ENCODE peak calls at places on chromosomes 16 and 17, in nine cellular contexts. W is neural progenitor cell, Q is GM23248, S is endodermal cell, O is H9, V is endothelial cell of umbilical vein, R is NT2/D1, Z is mesenchymal stem cell, Y is MM.1S. B is an unnamed sample.

GRCh38 chr17:21295036-21295952 is 10.8 kb downstream of the MAP2K3 start:
- DNase-seq in Y (no peak), O (no peak), Z (peak), S (no peak), V (peak), Q (peak), W (no peak), R (no peak), B (no peak)

GRCh38 chr17:78840530-78840779 is 159 bp downstream of the USP36 start:
- DNase-seq in Y (no peak), R (no peak), S (no peak), O (no peak), V (no peak), Z (no peak), W (no peak), Q (no peak), B (no peak)

GRCh38 chr17:29918922-29919856 is 10.8 kb downstream of the SSH2 start:
- DNase-seq in W (no peak), O (no peak), S (no peak), Q (peak), V (peak), R (no peak), Z (peak), Y (no peak), B (peak)

GRCh38 chr16:89344314-89344828 is 126.9 kb downstream of the ZNF778 start:
- DNase-seq in Y (no peak), R (no peak), Z (no peak), O (no peak), W (no peak), V (no peak), S (no peak), Q (peak), B (no peak)

GRCh38 chr17:79976451-79976850 is 59.2 kb downstream of the TBC1D16 start:
- DNase-seq in S (peak), Q (no peak), Y (no peak), O (peak), Z (no peak), V (no peak), W (no peak), R (no peak), B (no peak)

GRCh38 chr17:80586464-80587228 is 42.0 kb downstream of the RPTOR start:
- DNase-seq in Y (no peak), R (no peak), W (no peak), Q (no peak), Z (no peak), O (no peak), V (no peak), S (no peak), B (no peak)

GRCh38 chr16:4313563-4314531 is 2.0 kb upstream of the GLIS2 start:
- DNase-seq in R (no peak), Q (peak), S (peak), O (peak), V (no peak), W (peak), Z (peak), Y (peak), B (no peak)

GRCh38 chr17:44587339-44587738 is 30.1 kb downstream of the FZD2 start:
- DNase-seq in W (no peak), Z (peak), O (peak), Y (no peak), V (peak), Q (peak), S (peak), R (peak), B (peak)

GRCh38 chr17:50274142-50274944 is at the start of gene TMEM92:
- DNase-seq in R (peak), V (no peak), Y (no peak), W (peak), O (peak), Z (no peak), S (peak), Q (peak), B (peak)

GRCh38 chr17:15161395-15161794 is 103.7 kb downstream of the PMP22 start:
- DNase-seq in Z (no peak), Y (no peak), R (no peak), W (no peak), V (no peak), Q (no peak), O (no peak), S (no peak), B (no peak)
- H3K9ac ChIP-seq in Z (no peak), Y (no peak), R (no peak), W (no peak), V (no peak), Q (no peak), O (no peak), S (no peak), B (no peak)

GRCh38 chr16:68059804-68060203 is 25.4 kb upstream of the NFATC3 start:
- DNase-seq in R (no peak), O (no peak), Z (no peak), V (no peak), Y (no peak), Q (no peak), W (no peak), S (no peak), B (no peak)

GRCh38 chr16:68049448-68049847 is 26.4 kb downstream of the DUS2 start:
- DNase-seq in Z (no peak), R (no peak), Q (no peak), V (no peak), Y (no peak), O (no peak), W (no peak), S (no peak), B (no peak)

DNA sequence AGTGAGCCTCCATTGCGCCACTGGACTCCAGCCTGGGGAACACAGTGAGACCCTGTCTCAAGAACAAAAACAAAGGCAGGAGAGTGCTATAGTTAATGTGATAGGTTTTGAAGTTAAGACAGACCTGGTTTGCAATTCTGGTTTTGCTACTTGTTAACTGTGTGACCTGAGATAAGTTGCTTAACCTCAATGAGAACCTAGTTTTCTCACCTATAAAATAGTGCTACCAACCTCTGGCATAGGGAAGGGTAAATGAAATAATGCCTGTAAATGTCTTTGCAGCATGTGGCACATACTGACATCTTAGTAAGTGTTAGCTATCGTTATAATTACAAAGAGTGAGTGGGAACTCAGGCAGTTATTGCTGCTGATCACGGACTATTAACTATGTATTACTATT is 29.8 kb upstream of the NFATC3 start:
- DNase-seq in V (no peak), W (no peak), O (no peak), Q (no peak), Z (no peak), Y (no peak), S (no peak), R (no peak), B (no peak)
- H3K9ac ChIP-seq in V (no peak), W (no peak), O (no peak), Q (no peak), Z (no peak), Y (no peak), S (no peak), R (no peak), B (no peak)

GRCh38 chr16:29807426-29808218 is 1.3 kb downstream of the MAZ start:
- DNase-seq in W (peak), R (no peak), O (peak), Z (peak), V (peak), Q (peak), S (peak), Y (peak), B (peak)

GRCh38 chr16:29806641-29807425 is 504 bp downstream of the MAZ start:
- DNase-seq in O (peak), Z (peak), R (peak), W (peak), Y (peak), S (peak), V (peak), Q (peak), B (peak)

GRCh38 chr16:29809850-29810698 is 1.9 kb upstream of the PRRT2 start:
- DNase-seq in V (no peak), Q (peak), S (no peak), Y (no peak), R (no peak), W (peak), Z (peak), O (peak), B (peak)

GRCh38 chr16:29809031-29809747 is 2.8 kb upstream of the PRRT2 start:
- DNase-seq in Q (no peak), O (no peak), Y (no peak), S (no peak), R (no peak), V (no peak), Z (no peak), W (no peak), B (no peak)

GRCh38 chr16:29808219-29808900 is 2.0 kb downstream of the MAZ start:
- DNase-seq in S (no peak), W (no peak), Z (no peak), Q (no peak), V (no peak), R (no peak), Y (no peak), O (no peak), B (no peak)
- H3K9ac ChIP-seq in S (peak), W (no peak), Z (peak), Q (peak), V (peak), R (peak), Y (peak), O (peak), B (peak)

GRCh38 chr16:86374603-86375002 is 135.7 kb upstream of the FOXF1 start:
- DNase-seq in R (no peak), S (no peak), W (no peak), Q (no peak), Y (no peak), Z (no peak), O (no peak), V (no peak), B (no peak)

GRCh38 chr16:86375370-86375769 is 135.0 kb upstream of the FOXF1 start:
- DNase-seq in S (no peak), Q (peak), R (no peak), Y (no peak), W (no peak), V (no peak), Z (peak), O (no peak), B (peak)

GRCh38 chr16:86378128-86378527 is 132.2 kb upstream of the FOXF1 start:
- DNase-seq in O (no peak), V (no peak), S (no peak), Y (no peak), Q (no peak), Z (no peak), W (no peak), R (no peak), B (no peak)

GRCh38 chr16:86377251-86378022 is 132.9 kb upstream of the FOXF1 start:
- DNase-seq in Y (no peak), R (no peak), Q (no peak), S (no peak), W (no peak), O (no peak), Z (no peak), V (no peak), B (no peak)

DNA sequence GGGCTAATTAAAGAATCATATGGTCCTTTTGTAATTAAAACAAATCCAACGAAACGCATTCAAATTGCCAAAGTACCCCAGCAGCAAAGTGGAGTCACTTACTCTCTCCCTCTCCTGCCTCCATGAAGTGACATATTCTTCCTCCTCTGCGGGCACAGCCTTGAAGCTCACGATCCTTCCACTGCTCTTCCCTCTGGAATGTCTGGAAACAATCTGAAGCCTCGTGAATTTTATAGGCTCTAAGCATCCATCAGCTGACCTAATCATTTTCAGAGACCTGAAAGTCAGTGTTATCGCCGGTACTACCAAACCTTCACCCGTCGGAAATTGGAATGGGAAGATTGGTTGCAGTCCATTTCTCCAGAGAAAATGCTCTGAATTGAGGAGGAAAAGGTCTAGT is 134.5 kb upstream of the FOXF1 start:
- DNase-seq in Y (no peak), R (no peak), Z (peak), S (no peak), O (no peak), W (no peak), V (no peak), Q (no peak), B (no peak)
- H3K9ac ChIP-seq in Y (no peak), R (no peak), Z (no peak), S (no peak), O (no peak), W (no peak), V (no peak), Q (no peak), B (no peak)

GRCh38 chr16:84647830-84648594 is at the start of gene KLHL36:
- DNase-seq in S (peak), Q (peak), R (no peak), Z (peak), Y (peak), W (peak), O (no peak), V (peak), B (peak)

GRCh38 chr16:84641643-84642358 is 6.5 kb upstream of the KLHL36 start:
- DNase-seq in O (no peak), Y (no peak), Q (no peak), S (no peak), Z (no peak), W (no peak), R (no peak), V (no peak), B (no peak)

GRCh38 chr16:84643677-84644076 is 4.6 kb upstream of the KLHL36 start:
- DNase-seq in Q (no peak), S (no peak), R (no peak), W (no peak), Y (peak), O (no peak), V (no peak), Z (no peak), B (no peak)

GRCh38 chr16:84640145-84640544 is 8.2 kb upstream of the KLHL36 start:
- DNase-seq in R (no peak), Z (no peak), Y (no peak), Q (no peak), S (no peak), W (no peak), O (no peak), V (no peak), B (no peak)

DNA sequence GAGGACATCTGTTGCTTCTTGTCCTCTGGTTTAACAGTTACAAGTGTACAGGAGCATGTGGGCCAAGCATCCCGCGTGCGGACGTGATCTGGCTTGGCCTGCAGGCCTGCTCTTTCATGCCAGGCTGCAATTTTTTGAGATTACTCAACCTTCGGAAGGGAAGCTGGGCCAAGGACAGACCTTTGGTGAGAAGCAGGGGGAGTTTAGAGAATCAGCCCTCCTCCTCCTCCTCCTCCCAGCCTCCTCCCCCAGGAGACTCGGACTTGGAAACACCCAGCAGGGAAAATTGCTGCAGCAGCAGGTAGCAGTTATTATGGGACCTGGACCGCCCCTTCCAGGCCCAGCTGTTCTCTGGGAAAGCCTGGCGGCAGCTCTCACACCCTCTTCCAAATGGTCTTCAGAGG is 5.1 kb upstream of the KLHL36 start:
- DNase-seq in Z (peak), V (no peak), W (no peak), S (peak), Q (peak), O (no peak), Y (no peak), R (no peak), B (peak)
- H3K9ac ChIP-seq in Z (peak), V (no peak), W (no peak), S (no peak), Q (peak), O (no peak), Y (no peak), R (no peak), B (peak)

GRCh38 chr17:4054446-4054845 is 88.4 kb downstream of the ZZEF1 start:
- DNase-seq in Y (no peak), R (no peak), O (no peak), S (no peak), Z (no peak), V (no peak), W (no peak), Q (no peak), B (no peak)
- H3K9ac ChIP-seq in Y (no peak), R (no peak), O (no peak), S (peak), Z (no peak), V (no peak), W (no peak), Q (no peak), B (no peak)

DNA sequence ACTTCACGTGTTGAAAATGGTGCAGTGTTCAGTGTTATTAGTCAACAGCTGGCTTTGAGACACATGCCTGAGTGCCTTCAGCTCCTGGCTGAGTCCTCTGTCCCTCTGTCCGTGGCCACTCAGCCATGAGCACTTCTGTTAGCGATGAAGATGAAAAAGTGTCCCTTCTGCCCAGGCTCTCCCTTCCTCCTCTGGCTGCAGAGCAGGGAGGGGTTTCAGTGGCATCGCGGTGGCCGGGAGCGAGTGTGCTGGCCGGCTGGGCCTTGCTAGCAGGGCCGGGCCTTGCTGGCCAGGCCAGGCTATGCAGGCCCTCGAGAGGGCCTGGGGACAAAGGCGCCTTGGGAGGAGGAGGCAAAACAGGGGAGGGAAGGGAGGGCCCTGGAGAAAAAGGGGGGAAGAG is 47.7 kb downstream of the CMIP start:
- DNase-seq in W (peak), S (no peak), Z (no peak), Q (peak), O (no peak), R (no peak), V (peak), Y (no peak), B (no peak)
- H3K9ac ChIP-seq in W (no peak), S (no peak), Z (peak), Q (peak), O (no peak), R (no peak), V (peak), Y (no peak), B (peak)

B was measured in PC-3.